ENCODE peak calls at places on chromosomes 16 and 17, in nine cellular contexts. L is PC-3, S is breast epithelium, B is ascending aorta, T is A549, N is uterus, O is K562, E is left ventricle myocardium inferior, J is fibroblast of lung. I is an unnamed sample.

GRCh38 chr17:35568561-35568960 is 7.9 kb upstream of the SLFN14 start:
- DNase-seq in L (peak; percentile 52), S (no peak), B (no peak), T (peak; percentile 60), N (no peak), O (peak; percentile 26), E (no peak), J (peak; percentile 40), I (peak; percentile 30)

GRCh38 chr17:43169561-43170139 is 1.4 kb upstream of the NBR1 start:
- DNase-seq in L (peak; percentile 7), S (peak; percentile 54), B (peak; percentile 64), T (peak; percentile 52), N (peak; percentile 34), O (peak; percentile 56), E (peak; percentile 19), J (peak; percentile 63), I (no peak)

GRCh38 chr17:71360301-71360700 is 760.5 kb upstream of the SOX9 start:
- DNase-seq in L (peak; percentile 12), S (no peak), B (no peak), T (no peak), N (no peak), O (no peak), E (no peak), J (no peak), I (no peak)

GRCh38 chr17:9439851-9440250 is 135.8 kb downstream of the STX8 start:
- DNase-seq in L (no peak), S (no peak), B (no peak), T (no peak), N (no peak), O (no peak), E (no peak), J (no peak), I (no peak)

GRCh38 chr17:67995568-67996191 is 589 bp downstream of the C17orf58 start:
- DNase-seq in L (peak; percentile 34), S (no peak), B (peak; percentile 65), T (peak; percentile 19), N (peak; percentile 38), O (no peak), E (peak; percentile 38), J (peak; percentile 14), I (peak; percentile 64)

GRCh38 chr16:88885693-88886253 is 19.3 kb upstream of the PABPN1L start:
- DNase-seq in L (no peak), S (no peak), B (no peak), T (no peak), N (no peak), O (no peak), E (no peak), J (no peak), I (no peak)

GRCh38 chr17:41307647-41308046 is 1.5 kb downstream of the KRTAP16-1 start:
- DNase-seq in L (no peak), S (no peak), B (no peak), T (no peak), N (no peak), O (no peak), E (no peak), J (no peak), I (no peak)

GRCh38 chr16:22296225-22297113 is 740 bp upstream of the POLR3E start:
- DNase-seq in L (no peak), S (no peak), B (no peak), T (no peak), N (no peak), O (peak; percentile 29), E (no peak), J (peak; percentile 17), I (no peak)

GRCh38 chr17:65277576-65277975 is 140.4 kb downstream of the RGS9 start:
- DNase-seq in L (no peak), S (no peak), B (no peak), T (no peak), N (no peak), O (no peak), E (no peak), J (peak; percentile 2), I (no peak)

GRCh38 chr17:66459811-66460270 is 157.4 kb downstream of the PRKCA start:
- DNase-seq in L (peak; percentile 97), S (no peak), B (peak; percentile 67), T (peak; percentile 94), N (peak; percentile 71), O (no peak), E (peak; percentile 40), J (peak; percentile 100), I (peak; percentile 89)

GRCh38 chr17:58402047-58402446 is 15.3 kb downstream of the RNF43 start:
- DNase-seq in L (peak; percentile 64), S (no peak), B (no peak), T (no peak), N (no peak), O (no peak), E (no peak), J (no peak), I (no peak)

GRCh38 chr17:45574376-45574775 is 83.9 kb upstream of the PLEKHM1 start:
- DNase-seq in L (no peak), S (no peak), B (no peak), T (no peak), N (no peak), O (peak; percentile 4), E (no peak), J (peak; percentile 70), I (no peak)

GRCh38 chr16:25258856-25259179 is 1.2 kb upstream of the ZKSCAN2 start:
- DNase-seq in L (no peak), S (no peak), B (no peak), T (no peak), N (no peak), O (no peak), E (no peak), J (no peak), I (no peak)

GRCh38 chr17:56891751-56892150 is 22.1 kb downstream of the TRIM25 start:
- DNase-seq in L (no peak), S (no peak), B (no peak), T (no peak), N (no peak), O (peak; percentile 49), E (peak; percentile 23), J (no peak), I (peak; percentile 56)

GRCh38 chr17:35423761-35424160 is 8.5 kb downstream of the SLFN12 start:
- DNase-seq in L (no peak), S (no peak), B (no peak), T (no peak), N (no peak), O (no peak), E (no peak), J (peak; percentile 27), I (no peak)

GRCh38 chr16:17921357-17921978 is 415.1 kb downstream of the NPIPA8 start:
- DNase-seq in L (peak; percentile 3), S (no peak), B (no peak), T (no peak), N (no peak), O (peak; percentile 70), E (no peak), J (no peak), I (peak; percentile 17)

GRCh38 chr17:7236808-7237207 is 2.4 kb downstream of the PHF23 start:
- DNase-seq in L (no peak), S (no peak), B (no peak), T (no peak), N (no peak), O (no peak), E (no peak), J (no peak), I (no peak)

GRCh38 chr17:7239091-7240027 is at the start of gene PHF23:
- DNase-seq in L (peak; percentile 98), S (peak; percentile 99), B (peak; percentile 100), T (peak; percentile 100), N (peak; percentile 99), O (peak; percentile 83), E (peak; percentile 99), J (peak; percentile 99), I (peak; percentile 99)

GRCh38 chr17:7238418-7239090 is 703 bp downstream of the PHF23 start:
- DNase-seq in L (no peak), S (no peak), B (peak; percentile 75), T (peak; percentile 65), N (no peak), O (peak; percentile 38), E (no peak), J (no peak), I (peak; percentile 65)

GRCh38 chr17:7237266-7237760 is 1.9 kb downstream of the PHF23 start:
- DNase-seq in L (no peak), S (no peak), B (peak; percentile 66), T (no peak), N (no peak), O (no peak), E (no peak), J (no peak), I (no peak)

GRCh38 chr17:7237761-7238417 is 1.4 kb downstream of the PHF23 start:
- DNase-seq in L (peak; percentile 42), S (no peak), B (peak; percentile 87), T (peak; percentile 83), N (peak; percentile 85), O (peak; percentile 56), E (peak; percentile 84), J (peak; percentile 69), I (peak; percentile 89)
- H3K4me1 ChIP-seq in L (peaks cover 40% of the 10 kb centered on the region), S (peaks cover 26% of the 10 kb centered on the region), B (peaks cover 28% of the 10 kb centered on the region), T (peaks cover 53% of the 10 kb centered on the region), N (peaks cover 14% of the 10 kb centered on the region), O (peaks cover 36% of the 10 kb centered on the region), E (peaks cover 77% of the 10 kb centered on the region), J (peaks cover 23% of the 10 kb centered on the region), I (peaks cover 53% of the 10 kb centered on the region)

DNA sequence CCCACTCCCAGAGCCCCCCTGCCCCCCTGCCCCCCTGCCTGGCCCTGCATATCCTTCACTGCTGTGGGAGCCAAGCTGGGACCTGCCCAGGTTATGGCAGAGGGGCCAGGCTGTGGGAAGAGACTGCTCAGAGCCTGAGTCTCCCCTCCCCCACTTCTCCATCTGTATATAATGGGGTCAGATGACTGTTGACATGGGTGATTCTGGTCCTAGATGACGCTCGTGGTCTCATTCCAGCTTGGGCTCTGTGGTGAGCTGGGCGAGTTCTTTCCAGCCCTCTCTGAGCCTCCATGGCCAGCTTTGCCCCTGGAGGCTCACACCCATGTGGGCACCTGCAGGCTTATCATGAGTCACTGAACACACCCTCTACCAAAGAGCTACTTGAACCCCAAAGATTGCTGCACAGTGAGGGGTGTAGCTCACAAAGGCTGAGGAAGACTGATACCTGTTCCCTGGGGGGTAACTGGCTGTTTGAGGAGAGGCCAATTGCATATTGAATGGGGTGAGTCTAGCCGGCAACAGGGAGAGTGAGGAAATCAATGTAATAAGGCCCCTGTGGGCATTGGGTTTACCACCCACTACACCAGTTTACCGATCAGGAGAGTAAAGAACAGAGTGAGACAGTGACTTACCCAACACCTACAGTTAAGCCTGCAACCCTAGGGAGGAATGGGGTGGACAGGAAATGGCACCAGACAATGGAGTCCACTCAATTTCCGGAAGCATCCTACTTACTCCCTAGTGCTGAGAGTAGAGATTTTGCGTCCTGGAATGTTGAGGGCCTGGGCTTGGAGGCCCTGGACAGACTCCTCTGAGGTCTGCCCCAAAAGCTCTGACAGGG is 4.2 kb upstream of the SREBF1 start:
- DNase-seq in L (peak; percentile 31), S (no peak), B (no peak), T (no peak), N (no peak), O (no peak), E (no peak), J (peak; percentile 68), I (no peak)
- H3K4me3 ChIP-seq in L (peak overlapping the region; percentile 60), S (peak overlapping the region; percentile 65), B (peak overlapping the region; percentile 66), T (peak overlapping the region; percentile 44), N (peak overlapping the region; percentile 37), O (peak overlapping the region; percentile 62), E (peak overlapping the region; percentile 62), J (no peak overlapping the region), I (no peak overlapping the region)

GRCh38 chr16:55171241-55171640 is 152.8 kb upstream of the IRX6 start:
- DNase-seq in L (no peak), S (no peak), B (no peak), T (peak; percentile 10), N (no peak), O (peak; percentile 15), E (no peak), J (no peak), I (no peak)
- H3K27ac ChIP-seq in L (no peak overlapping the region), S (no peak overlapping the region), B (no peak overlapping the region), T (no peak overlapping the region), N (no peak overlapping the region), O (no peak overlapping the region), E (no peak overlapping the region), J (no peak overlapping the region), I (no peak overlapping the region)

GRCh38 chr16:80903616-80904015 is 99.2 kb upstream of the CDYL2 start:
- DNase-seq in L (no peak), S (no peak), B (no peak), T (no peak), N (no peak), O (no peak), E (no peak), J (no peak), I (no peak)
- H3K4me1 ChIP-seq in L (peaks cover 13% of the 10 kb centered on the region), S (no peaks in the 10 kb centered on the region), B (peaks cover 9% of the 10 kb centered on the region), T (no peaks in the 10 kb centered on the region), N (no peaks in the 10 kb centered on the region), O (no peaks in the 10 kb centered on the region), E (peaks cover 17% of the 10 kb centered on the region), J (peaks cover 9% of the 10 kb centered on the region), I (peaks cover 4% of the 10 kb centered on the region)